ENCODE peak calls at places on chromosomes 13 and 19, in five cellular contexts. P is fibroblast of lung, V is suprapubic skin, K is OCI-LY7, L is choroid plexus epithelial cell. F is an unnamed sample.

GRCh38 chr13:112012004-112012704 is 54.8 kb upstream of the SOX1 start:
- DNase-seq in P (no peak), V (no peak), K (no peak), L (no peak), F (no peak)

GRCh38 chr19:45592366-45592765 is 7.8 kb upstream of the OPA3 start:
- DNase-seq in P (no peak), V (no peak), K (no peak), L (no peak), F (no peak)

GRCh38 chr19:19224852-19225494 is 13.2 kb downstream of the NCAN start:
- DNase-seq in P (no peak), V (no peak), K (no peak), L (peak; percentile 58), F (no peak)

GRCh38 chr13:106865706-106866288 is 297.9 kb upstream of the ARGLU1 start:
- DNase-seq in P (no peak), V (no peak), K (no peak), L (no peak), F (no peak)

GRCh38 chr13:100722517-100722916 is 47.9 kb upstream of the TMTC4 start:
- DNase-seq in P (no peak), V (no peak), K (no peak), L (no peak), F (no peak)

GRCh38 chr19:12641456-12641855 is 25.1 kb downstream of the MAN2B1 start:
- DNase-seq in P (no peak), V (no peak), K (no peak), L (no peak), F (no peak)

GRCh38 chr19:19418548-19419260 is 13.2 kb downstream of the GATAD2A start:
- DNase-seq in P (peak; percentile 44), V (no peak), K (no peak), L (no peak), F (no peak)

GRCh38 chr13:99982021-99982740 is 597 bp downstream of the ZIC2 start:
- DNase-seq in P (peak; percentile 35), V (no peak), K (no peak), L (no peak), F (no peak)

GRCh38 chr13:113035209-113035800 is 66.3 kb downstream of the MCF2L start:
- DNase-seq in P (no peak), V (no peak), K (no peak), L (no peak), F (no peak)

GRCh38 chr13:40026174-40026585 is 370.7 kb downstream of the COG6 start:
- DNase-seq in P (peak; percentile 73), V (no peak), K (no peak), L (peak; percentile 64), F (no peak)

GRCh38 chr13:112229992-112230872 is 145.9 kb upstream of the SPACA7 start:
- DNase-seq in P (no peak), V (no peak), K (no peak), L (no peak), F (no peak)

GRCh38 chr19:17687857-17688784 is at the start of gene UNC13A:
- DNase-seq in P (peak; percentile 20), V (no peak), K (no peak), L (peak; percentile 53), F (no peak)

GRCh38 chr13:64791373-64791772 is 2438.8 kb downstream of the PCDH9 start:
- DNase-seq in P (no peak), V (no peak), K (no peak), L (no peak), F (no peak)

GRCh38 chr13:33610471-33611015 is 207.4 kb upstream of the RFC3 start:
- DNase-seq in P (peak; percentile 56), V (no peak), K (no peak), L (peak; percentile 5), F (no peak)

GRCh38 chr13:67662997-67663396 is 432.9 kb upstream of the PCDH9 start:
- DNase-seq in P (no peak), V (no peak), K (no peak), L (no peak), F (no peak)

GRCh38 chr13:75639426-75639825 is 3.3 kb downstream of the LMO7 start:
- DNase-seq in P (no peak), V (no peak), K (no peak), L (no peak), F (no peak)

GRCh38 chr19:18894254-18895037 is 1.5 kb downstream of the CERS1 start:
- DNase-seq in P (peak; percentile 62), V (no peak), K (no peak), L (peak; percentile 43), F (no peak)

DNA sequence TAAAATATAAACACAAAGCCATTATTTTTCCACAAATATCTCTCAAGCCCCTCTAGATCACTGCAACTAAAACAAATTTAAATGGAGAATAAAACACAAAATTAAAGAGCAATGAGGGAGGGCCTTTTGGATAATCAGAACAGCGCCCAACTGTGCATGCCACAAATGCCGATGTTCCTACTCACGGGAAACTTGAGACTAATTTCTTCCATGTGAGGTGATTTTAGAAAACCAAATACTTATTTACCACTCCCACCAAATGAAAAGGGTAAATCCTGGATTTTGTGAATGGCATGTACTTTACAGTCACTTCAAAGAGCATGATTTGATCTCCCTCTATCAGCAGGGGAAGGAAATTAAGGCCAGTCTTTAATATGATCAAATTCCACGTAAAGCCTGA is 74.8 kb downstream of the SLC7A1 start:
- DNase-seq in P (peak; percentile 88), V (peak; percentile 29), K (no peak), L (peak; percentile 92), F (peak; percentile 73)
- H3K4me3 ChIP-seq in P (no peak overlapping the region), V (no peak overlapping the region), K (no peak overlapping the region), L (no peak overlapping the region), F (no peak overlapping the region)

GRCh38 chr19:53912653-53913052 is 3.6 kb downstream of the CACNG7 start:
- DNase-seq in P (no peak), V (no peak), K (peak; percentile 13), L (no peak), F (no peak)
- TF ChIP-seq CTCF in P (no peak), V (no peak), K (peak; percentile 68), L (peak; percentile 37), F (peak; percentile 21)

GRCh38 chr19:4121815-4122214 is 2.1 kb downstream of the MAP2K2 start:
- DNase-seq in P (no peak), V (no peak), K (no peak), L (no peak), F (no peak)

GRCh38 chr19:4123615-4124568 is at the start of gene MAP2K2:
- DNase-seq in P (peak; percentile 77), V (peak; percentile 96), K (peak; percentile 96), L (peak; percentile 91), F (peak; percentile 24)

GRCh38 chr19:4120933-4121612 is 2.8 kb downstream of the MAP2K2 start:
- DNase-seq in P (no peak), V (no peak), K (no peak), L (no peak), F (no peak)

GRCh38 chr19:4122480-4122879 is 1.4 kb downstream of the MAP2K2 start:
- DNase-seq in P (no peak), V (no peak), K (no peak), L (no peak), F (no peak)

DNA sequence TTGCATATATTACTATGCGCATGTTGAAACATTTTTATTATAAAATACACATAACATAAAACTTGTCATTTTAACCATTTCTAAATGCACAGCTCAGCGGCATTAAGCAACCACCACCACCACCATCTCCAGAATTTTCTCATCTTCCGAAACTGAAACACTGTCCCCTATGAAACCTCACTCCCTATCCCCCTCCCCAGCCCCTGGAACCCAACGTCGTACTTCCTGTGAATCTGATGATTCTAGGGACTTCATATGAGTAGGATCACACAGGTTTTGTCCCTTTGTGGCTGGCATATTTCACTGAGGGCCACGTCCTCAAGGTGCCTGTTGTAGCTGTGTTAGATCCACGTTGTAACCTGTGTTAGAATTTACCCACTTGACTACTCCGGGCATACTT is 716 bp upstream of the MAP2K2 start:
- DNase-seq in P (no peak), V (no peak), K (no peak), L (no peak), F (no peak)
- H3K4me3 ChIP-seq in P (no peak overlapping the region), V (peak overlapping the region; percentile 79), K (peak overlapping the region; percentile 75), L (no peak overlapping the region), F (peak overlapping the region; percentile 100)

GRCh38 chr13:94968040-94968756 is 255.9 kb upstream of the SOX21 start:
- DNase-seq in P (peak; percentile 20), V (no peak), K (no peak), L (no peak), F (no peak)
- TF ChIP-seq CTCF in P (peak; percentile 9), V (no peak), K (no peak), L (no peak), F (peak; percentile 30)

DNA sequence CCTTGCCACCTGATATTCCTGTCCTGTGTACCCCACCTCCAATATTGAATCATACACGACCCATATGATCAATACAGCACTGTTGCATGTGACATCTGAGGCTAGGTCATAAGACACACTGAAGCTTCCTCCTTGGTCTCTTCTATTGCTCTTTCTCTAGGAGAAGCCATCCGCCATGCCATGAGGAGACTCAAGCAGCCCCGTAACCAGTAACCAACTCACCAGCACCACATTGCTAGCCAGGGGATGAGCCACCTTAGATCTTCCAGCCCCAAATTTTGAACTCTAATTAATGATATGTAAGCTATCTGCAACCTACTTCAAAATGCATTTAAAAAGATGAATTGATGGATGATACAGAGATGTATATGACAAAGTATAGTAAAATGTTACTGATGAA is 28.6 kb downstream of the ZNF557 start:
- DNase-seq in P (no peak), V (no peak), K (no peak), L (no peak), F (no peak)
- H3K4me3 ChIP-seq in P (no peak overlapping the region), V (no peak overlapping the region), K (peak overlapping the region; percentile 67), L (no peak overlapping the region), F (peak overlapping the region; percentile 91)

GRCh38 chr19:28980236-28980868 is 232.6 kb downstream of the UQCRFS1 start:
- DNase-seq in P (no peak), V (no peak), K (no peak), L (peak; percentile 63), F (no peak)
- TF ChIP-seq CTCF in P (peak; percentile 23), V (no peak), K (no peak), L (peak; percentile 74), F (peak; percentile 89)

DNA sequence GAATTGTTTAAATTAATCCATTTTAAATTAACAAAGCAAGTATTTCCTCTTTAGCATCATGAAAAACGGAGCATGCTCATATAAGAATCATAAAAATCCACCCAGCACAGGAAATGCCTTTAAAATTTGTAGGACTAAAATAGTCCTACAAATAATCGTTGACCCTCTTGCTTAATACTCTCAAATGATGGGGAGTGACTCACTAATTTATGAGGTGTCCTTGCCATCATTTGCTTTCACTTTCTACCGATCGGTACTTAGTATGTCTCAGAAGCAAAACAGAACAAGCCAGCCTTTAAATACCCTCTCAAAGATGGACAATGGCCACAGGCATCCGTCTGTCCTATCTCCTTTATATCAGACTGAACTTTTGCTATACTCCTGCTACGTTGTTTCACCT is 97.2 kb downstream of the SUCLA2 start:
- DNase-seq in P (peak; percentile 54), V (no peak), K (no peak), L (peak; percentile 83), F (peak; percentile 31)
- H3K4me3 ChIP-seq in P (no peak overlapping the region), V (no peak overlapping the region), K (no peak overlapping the region), L (peak overlapping the region; percentile 2), F (no peak overlapping the region)